ENCODE peak calls at places on chromosomes 4 and X, in six cellular contexts. Q, C, T, Z, U and Y are unnamed samples.

GRCh38 chrX:47452112-47452511 is 30.9 kb downstream of the ZNF41 start:
- DNase-seq in Q (no peak), C (no peak), Z (no peak), T (no peak), U (no peak), Y (no peak)

GRCh38 chr4:53712326-53712725 is 121.0 kb upstream of the LNX1 start:
- DNase-seq in U (no peak), Q (no peak), T (no peak), Z (no peak), C (no peak), Y (no peak)

GRCh38 chr4:6293661-6294060 is 24.0 kb downstream of the WFS1 start:
- DNase-seq in T (no peak), U (no peak), C (no peak), Q (no peak), Z (no peak), Y (no peak)

GRCh38 chr4:100581337-100581736 is 63.5 kb upstream of the EMCN start:
- DNase-seq in Z (peak; percentile 80), Q (no peak), U (no peak), T (no peak), C (no peak), Y (no peak)

GRCh38 chr4:74932832-74933561 is at the start of gene PARM1:
- DNase-seq in U (peak; percentile 61), Z (peak; percentile 81), T (no peak), C (no peak), Q (peak; percentile 79), Y (no peak)

GRCh38 chr4:38387348-38387747 is 276.7 kb upstream of the KLF3 start:
- DNase-seq in U (no peak), T (no peak), Q (no peak), Z (no peak), C (no peak), Y (no peak)

GRCh38 chr4:6589444-6589843 is 14.5 kb downstream of the MAN2B2 start:
- DNase-seq in Q (no peak), T (no peak), U (no peak), Z (no peak), C (no peak), Y (no peak)

GRCh38 chr4:15961778-15962510 is 1.0 kb downstream of the FGFBP2 start:
- DNase-seq in T (no peak), C (no peak), U (no peak), Z (no peak), Q (no peak), Y (no peak)

GRCh38 chr4:90328558-90328957 is 201.4 kb downstream of the CCSER1 start:
- DNase-seq in Q (peak; percentile 45), T (no peak), U (peak; percentile 74), C (no peak), Z (no peak), Y (no peak)

GRCh38 chrX:123675154-123675553 is 57.7 kb downstream of the THOC2 start:
- DNase-seq in Q (no peak), U (no peak), C (no peak), T (no peak), Z (no peak), Y (no peak)

GRCh38 chr4:158161561-158162354 is 11.1 kb downstream of the GASK1B start:
- DNase-seq in T (no peak), C (no peak), Z (no peak), U (peak; percentile 90), Q (peak; percentile 4), Y (no peak)

GRCh38 chrX:9682456-9682855 is 83.2 kb downstream of the GPR143 start:
- DNase-seq in Z (no peak), T (no peak), C (no peak), Q (no peak), U (no peak), Y (no peak)

GRCh38 chrX:9134341-9134740 is 100.4 kb upstream of the FAM9B start:
- DNase-seq in Q (no peak), T (no peak), U (no peak), C (no peak), Z (no peak), Y (no peak)

GRCh38 chrX:72305286-72306084 is at the start of gene CITED1:
- DNase-seq in C (no peak), T (no peak), Z (no peak), Q (peak; percentile 13), U (no peak), Y (no peak)

GRCh38 chr4:169724251-169724650 is 33.5 kb downstream of the HPF1 start:
- DNase-seq in C (no peak), Z (no peak), U (no peak), Q (no peak), T (no peak), Y (peak; percentile 12)

GRCh38 chr4:6910960-6911874 is 1.6 kb downstream of the TBC1D14 start:
- DNase-seq in C (no peak), U (no peak), Z (no peak), T (no peak), Q (no peak), Y (no peak)

GRCh38 chr4:164039482-164039881 is 545.0 kb downstream of the TMA16 start:
- DNase-seq in Q (no peak), T (no peak), C (no peak), Z (no peak), U (no peak), Y (no peak)

GRCh38 chrX:6257025-6257424 is 28.4 kb upstream of the NLGN4X start:
- DNase-seq in U (no peak), Z (no peak), Q (no peak), T (no peak), C (no peak), Y (no peak)

GRCh38 chr4:175953960-175954521 is 111.6 kb upstream of the WDR17 start:
- DNase-seq in U (peak; percentile 57), Z (no peak), Q (peak; percentile 17), C (no peak), T (no peak), Y (no peak)

GRCh38 chrX:85994787-85995186 is 52.6 kb downstream of the CHM start:
- DNase-seq in Q (no peak), Z (no peak), C (no peak), U (no peak), T (no peak), Y (no peak)

GRCh38 chrX:49106930-49107329 is 16.6 kb downstream of the GPKOW start:
- DNase-seq in T (no peak), Q (peak; percentile 47), Z (no peak), C (no peak), U (peak; percentile 63), Y (peak; percentile 4)

GRCh38 chrX:78074088-78074487 is 30.0 kb upstream of the PGK1 start:
- DNase-seq in U (no peak), Z (no peak), T (no peak), C (no peak), Q (no peak), Y (no peak)

GRCh38 chr4:184439386-184439785 is 35.0 kb downstream of the IRF2 start:
- DNase-seq in T (no peak), U (no peak), Z (no peak), C (no peak), Q (no peak), Y (no peak)

GRCh38 chr4:1775731-1776500 is 17.2 kb upstream of the FGFR3 start:
- DNase-seq in C (no peak), U (no peak), Z (no peak), T (no peak), Q (no peak), Y (no peak)

GRCh38 chr4:154985673-154986072 is 204.6 kb downstream of the RBM46 start:
- DNase-seq in U (no peak), Z (no peak), T (no peak), C (no peak), Q (no peak), Y (no peak)

GRCh38 chrX:105837227-105837626 is 14.9 kb downstream of the NRK start:
- DNase-seq in Q (no peak), U (no peak), C (no peak), T (no peak), Z (no peak), Y (peak; percentile 51)

GRCh38 chr4:48905363-48906015 is 1.1 kb downstream of the OCIAD2 start:
- DNase-seq in T (no peak), U (no peak), C (no peak), Z (no peak), Q (no peak), Y (no peak)

GRCh38 chrX:150805736-150806135 is 92.7 kb downstream of the CD99L2 start:
- DNase-seq in U (no peak), C (no peak), T (no peak), Q (no peak), Z (no peak), Y (no peak)

GRCh38 chr4:138259801-138260200 is 17.7 kb upstream of the SLC7A11 start:
- DNase-seq in T (no peak), Q (peak; percentile 70), Z (no peak), C (no peak), U (no peak), Y (no peak)

GRCh38 chrX:2187352-2188115 is 313.2 kb downstream of the DHRSX start:
- DNase-seq in C (no peak), Q (no peak), T (no peak), U (no peak), Z (no peak), Y (no peak)

GRCh38 chrX:68084765-68085164 is 348.5 kb downstream of the OPHN1 start:
- DNase-seq in C (no peak), T (no peak), Z (no peak), U (no peak), Q (no peak), Y (no peak)

GRCh38 chr4:72770708-72771107 is 201.7 kb upstream of the ADAMTS3 start:
- DNase-seq in Q (no peak), U (no peak), Z (no peak), C (no peak), T (no peak), Y (no peak)

GRCh38 chr4:124907881-124908280 is 195.3 kb upstream of the ANKRD50 start:
- DNase-seq in U (no peak), C (no peak), Z (no peak), Q (no peak), T (no peak), Y (peak; percentile 40)

GRCh38 chrX:13376857-13377441 is 57.1 kb upstream of the ATXN3L start:
- DNase-seq in C (no peak), U (peak; percentile 17), Z (no peak), Q (peak; percentile 88), T (no peak), Y (peak; percentile 93)

GRCh38 chr4:8547108-8547911 is 32.9 kb upstream of the GPR78 start:
- DNase-seq in Z (peak; percentile 90), C (no peak), U (peak; percentile 63), T (no peak), Q (no peak), Y (no peak)

GRCh38 chr4:99852199-99852718 is 35.6 kb downstream of the DAPP1 start:
- DNase-seq in U (no peak), Q (no peak), T (no peak), C (no peak), Z (no peak), Y (no peak)

GRCh38 chrX:154396948-154397887 is 959 bp upstream of the RPL10 start:
- DNase-seq in C (peak; percentile 49), U (peak; percentile 33), Z (no peak), T (no peak), Q (peak; percentile 61), Y (no peak)

GRCh38 chr4:133402616-133403015 is 253.5 kb downstream of the PCDH10 start:
- DNase-seq in T (no peak), Z (no peak), Q (no peak), U (peak; percentile 32), C (no peak), Y (no peak)